ENCODE peak calls at places on chromosome 15, in seven cellular contexts. W is caudate nucleus, G is ovary, N is neuronal stem cell, C is aorta, D is psoas muscle, Z is A549. M is an unnamed sample.

GRCh38 chr15:90968434-90968833 is 13.8 kb downstream of the RCCD1 start:
- DNase-seq in Z (no peak), D (no peak), C (no peak), W (no peak), N (no peak), G (no peak), M (no peak)

GRCh38 chr15:23073890-23074631 is 34.7 kb upstream of the TUBGCP5 start:
- DNase-seq in N (no peak), W (peak), D (no peak), C (no peak), G (no peak), Z (no peak), M (no peak)

GRCh38 chr15:38702178-38702912 is 137.7 kb upstream of the RASGRP1 start:
- DNase-seq in W (no peak), G (no peak), D (no peak), C (no peak), N (no peak), Z (no peak), M (peak)

GRCh38 chr15:43522247-43522646 is 4.8 kb downstream of the MAP1A start:
- DNase-seq in D (no peak), N (no peak), Z (no peak), W (no peak), G (no peak), C (no peak), M (no peak)

GRCh38 chr15:40925863-40926658 is 3.1 kb upstream of the DLL4 start:
- DNase-seq in N (no peak), W (peak), D (no peak), G (no peak), C (no peak), Z (no peak), M (no peak)

GRCh38 chr15:46309914-46310313 is 675.1 kb downstream of the SQOR start:
- DNase-seq in Z (no peak), D (no peak), C (no peak), G (no peak), W (no peak), N (no peak), M (no peak)

GRCh38 chr15:75347222-75348033 is 589 bp downstream of the NEIL1 start:
- DNase-seq in D (peak), C (peak), W (peak), G (peak), Z (peak), N (no peak), M (no peak)

GRCh38 chr15:98077186-98077585 is 116.7 kb downstream of the ARRDC4 start:
- DNase-seq in G (no peak), D (peak), Z (no peak), W (no peak), N (no peak), C (no peak), M (no peak)

GRCh38 chr15:90075420-90076289 is 26.6 kb downstream of the IDH2 start:
- DNase-seq in Z (no peak), D (no peak), G (no peak), W (peak), C (no peak), N (no peak), M (peak)

GRCh38 chr15:40773496-40773895 is 3.7 kb downstream of the C15orf62 start:
- DNase-seq in C (peak), Z (no peak), D (no peak), G (no peak), N (no peak), W (no peak), M (no peak)

GRCh38 chr15:58770519-58770856 is 614 bp upstream of the MINDY2 start:
- DNase-seq in C (no peak), N (no peak), W (no peak), G (no peak), D (no peak), Z (peak), M (no peak)

GRCh38 chr15:82306791-82307713 is 42.2 kb downstream of the GOLGA6L10 start:
- DNase-seq in W (no peak), Z (no peak), N (no peak), C (peak), D (no peak), G (no peak), M (no peak)

GRCh38 chr15:71115567-71116351 is 488 bp downstream of the THSD4 start:
- DNase-seq in C (peak), W (no peak), G (peak), Z (peak), N (no peak), D (peak), M (no peak)

GRCh38 chr15:67700023-67700422 is 125.3 kb upstream of the SKOR1 start:
- DNase-seq in W (no peak), D (no peak), Z (no peak), C (no peak), N (no peak), G (no peak), M (no peak)
- H3K27ac ChIP-seq in W (no peak), D (no peak), Z (no peak), C (no peak), N (no peak), G (no peak), M (no peak)

DNA sequence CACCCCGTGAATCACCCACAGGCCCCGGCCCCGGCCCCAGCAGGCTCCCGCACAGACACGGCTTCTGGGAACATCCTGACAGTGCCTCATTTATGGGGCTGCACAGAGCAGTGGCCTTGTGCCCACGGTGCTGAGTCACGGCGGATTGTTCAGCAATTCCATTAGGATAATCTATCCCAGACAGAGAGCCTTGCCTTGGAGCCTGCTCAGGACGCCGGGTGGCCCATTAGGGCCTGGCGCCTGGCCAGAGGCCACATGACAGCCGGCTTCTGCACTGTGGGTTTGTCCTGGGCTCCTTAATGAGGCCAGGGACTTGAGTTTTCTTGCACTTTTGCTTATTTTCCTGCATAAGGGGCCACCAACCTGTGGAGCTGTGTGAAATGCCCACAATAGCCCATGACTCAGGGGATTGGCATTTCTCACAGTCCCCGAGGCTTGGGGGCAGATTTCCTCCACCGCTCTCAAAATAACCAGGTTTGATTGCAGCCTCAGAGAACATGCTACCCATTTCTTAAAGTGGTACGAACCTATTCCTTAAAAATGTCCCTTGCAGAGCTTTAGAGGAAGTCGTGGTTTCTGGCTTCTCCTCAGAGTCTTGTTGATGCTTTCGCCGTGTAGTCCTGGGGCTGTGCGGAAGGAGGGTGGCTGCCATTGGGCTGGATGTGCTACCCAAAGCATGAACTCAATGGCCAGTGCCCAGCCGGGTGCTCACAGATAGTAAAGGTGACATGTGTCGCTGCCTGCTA is 19.0 kb downstream of the SYNM start:
- DNase-seq in G (peak), W (peak), Z (peak), C (peak), D (peak), N (peak), M (peak)
- H3K27ac ChIP-seq in G (no peak), W (peak), Z (peak), C (peak), D (peak), N (peak), M (peak)

GRCh38 chr15:63090502-63091286 is 31.0 kb upstream of the LACTB start:
- DNase-seq in N (no peak), Z (no peak), D (no peak), W (no peak), C (no peak), G (no peak), M (no peak)

GRCh38 chr15:63086967-63087366 is 34.7 kb upstream of the LACTB start:
- DNase-seq in Z (no peak), N (no peak), G (no peak), D (no peak), C (no peak), W (no peak), M (no peak)

GRCh38 chr15:63091679-63092078 is 30.0 kb upstream of the LACTB start:
- DNase-seq in W (no peak), Z (no peak), C (no peak), D (no peak), N (no peak), G (no peak), M (no peak)

GRCh38 chr15:63088532-63089245 is 33.0 kb upstream of the LACTB start:
- DNase-seq in W (no peak), N (no peak), G (no peak), D (no peak), C (no peak), Z (no peak), M (no peak)

DNA sequence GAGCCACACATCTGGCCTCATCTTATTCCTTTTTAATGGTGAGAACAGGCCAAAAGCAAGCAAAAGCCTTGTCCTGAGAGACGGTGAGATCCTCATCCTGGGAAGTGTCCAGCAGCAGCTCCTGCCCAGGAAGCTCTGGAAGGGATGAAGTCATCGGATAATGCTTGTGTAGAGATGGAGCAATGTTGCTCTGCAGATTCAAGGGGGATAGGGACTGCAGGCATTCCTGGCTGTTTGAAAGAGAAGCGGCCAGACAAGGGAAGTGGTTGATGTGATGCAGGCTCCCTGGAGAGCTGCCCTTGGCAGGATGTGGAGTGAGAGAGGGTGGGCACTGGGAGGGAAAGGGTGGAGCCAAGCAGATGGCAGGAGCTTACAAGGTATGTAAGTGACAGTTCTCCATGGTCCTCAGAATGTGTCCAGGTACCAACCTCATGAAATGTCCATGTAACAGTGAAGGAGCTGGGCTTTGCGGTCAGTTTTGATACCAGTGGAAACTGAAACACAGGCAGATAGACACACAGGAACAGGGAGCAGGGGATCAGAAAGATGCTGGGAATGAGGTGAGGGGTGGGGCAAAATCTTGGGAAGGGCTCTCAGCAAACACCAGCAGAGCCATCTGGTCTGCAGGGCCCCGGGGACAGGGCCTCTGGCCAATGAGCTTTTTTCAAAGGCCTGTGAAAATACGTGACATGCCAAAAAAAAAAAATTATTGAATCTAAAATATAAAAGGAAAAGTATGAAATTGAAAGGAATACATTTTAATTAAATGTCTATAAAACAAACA is 32.2 kb upstream of the LACTB start:
- DNase-seq in D (peak), W (no peak), C (no peak), Z (peak), N (no peak), G (no peak), M (no peak)
- H3K27ac ChIP-seq in D (no peak), W (no peak), C (no peak), Z (peak), N (no peak), G (no peak), M (no peak)

DNA sequence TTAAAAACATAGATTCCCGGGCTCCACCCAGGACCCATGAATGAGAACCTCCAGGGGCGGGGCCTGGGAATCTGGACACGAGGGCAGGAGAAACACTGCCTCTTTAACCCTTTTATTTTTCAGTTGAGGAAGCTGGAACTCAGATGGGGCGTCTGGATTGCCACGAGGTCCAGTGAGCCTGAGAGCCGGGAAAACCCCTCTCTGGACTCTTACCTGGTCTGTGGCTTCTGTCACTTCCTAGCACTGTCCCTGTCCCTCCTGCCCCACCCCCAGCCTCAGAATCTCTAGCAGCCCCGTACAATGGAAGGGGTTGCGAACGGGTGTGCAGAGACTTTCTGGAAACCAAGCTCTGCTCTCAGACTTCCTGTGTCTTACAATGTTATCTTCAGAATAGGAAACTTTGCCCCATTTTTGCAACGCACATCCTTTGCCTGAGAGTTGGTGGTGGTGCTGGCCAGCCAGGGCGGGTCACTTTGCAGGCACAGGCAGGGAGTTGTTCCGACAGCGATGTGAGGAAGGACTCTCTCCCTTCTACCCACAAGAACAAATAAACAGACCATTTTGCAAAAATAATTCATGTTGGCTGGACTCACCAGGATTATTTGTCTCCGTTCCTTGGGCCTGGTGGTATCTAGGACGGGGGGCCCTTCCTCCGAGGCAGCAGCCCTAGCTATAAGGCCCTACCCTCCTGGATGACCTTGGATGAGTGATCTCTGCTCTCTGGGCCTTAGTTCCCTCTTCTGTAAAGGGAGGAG is 59.1 kb downstream of the SMAD6 start:
- DNase-seq in G (peak), W (no peak), D (no peak), C (peak), N (no peak), Z (no peak), M (no peak)
- H3K27ac ChIP-seq in G (no peak), W (no peak), D (peak), C (peak), N (no peak), Z (peak), M (no peak)

DNA sequence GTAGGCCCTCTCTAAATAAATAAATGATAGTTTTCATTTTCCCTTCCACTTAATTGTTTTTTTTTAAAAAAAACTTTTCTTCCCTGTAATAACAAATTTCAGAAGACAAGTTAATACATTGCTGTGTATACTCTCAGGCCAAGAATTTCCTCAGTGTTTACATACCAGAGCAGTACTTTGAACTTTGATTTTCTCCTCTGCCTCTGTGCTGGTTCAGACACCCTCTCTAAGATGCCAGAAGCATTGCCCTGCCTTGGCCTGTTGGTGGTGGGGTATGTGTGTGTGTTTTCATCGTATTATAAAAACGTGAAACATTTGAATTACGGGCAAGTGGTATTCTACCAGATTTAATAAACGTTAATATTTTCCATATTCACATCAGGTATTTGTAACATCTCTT is 70.1 kb downstream of the SMAD3 start:
- DNase-seq in W (no peak), D (no peak), G (no peak), Z (no peak), N (no peak), C (no peak), M (no peak)
- H3K27ac ChIP-seq in W (no peak), D (peak), G (peak), Z (peak), N (no peak), C (no peak), M (peak)

DNA sequence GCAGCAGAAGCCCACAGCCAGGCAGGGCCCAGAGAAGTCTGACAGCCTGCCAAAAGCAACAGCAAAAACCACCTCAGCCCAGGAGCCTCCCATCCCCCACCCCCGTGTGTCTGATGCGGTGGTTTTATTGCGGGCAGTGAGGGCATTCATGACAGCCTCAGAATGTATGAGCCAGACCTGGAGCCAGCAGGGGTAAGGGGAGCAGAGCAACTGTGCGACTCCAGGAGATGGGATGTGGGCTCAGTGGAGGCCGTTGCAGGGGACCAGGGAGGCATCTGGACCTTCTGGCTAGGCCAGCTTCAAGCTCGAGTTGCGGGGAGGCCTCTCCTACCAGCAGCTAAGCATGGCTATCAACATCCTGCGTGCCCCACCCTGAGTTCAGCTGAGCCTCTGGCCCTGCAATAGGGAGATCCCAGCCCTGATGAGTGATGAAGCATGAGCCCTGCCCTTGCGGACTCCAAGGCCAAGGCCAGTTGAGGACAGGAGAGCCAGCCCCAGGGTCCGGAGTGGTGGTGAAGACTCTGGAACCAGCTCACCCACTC is 52.5 kb downstream of the CYP11A1 start:
- DNase-seq in G (no peak), Z (no peak), W (no peak), C (no peak), D (no peak), N (no peak), M (no peak)
- H3K27ac ChIP-seq in G (no peak), Z (no peak), W (no peak), C (no peak), D (no peak), N (no peak), M (no peak)

GRCh38 chr15:78213425-78213750 is 21.0 kb downstream of the ACSBG1 start:
- DNase-seq in N (no peak), G (no peak), Z (no peak), C (no peak), D (no peak), W (no peak), M (no peak)
- H3K27ac ChIP-seq in N (no peak), G (no peak), Z (peak), C (no peak), D (no peak), W (peak), M (no peak)

DNA sequence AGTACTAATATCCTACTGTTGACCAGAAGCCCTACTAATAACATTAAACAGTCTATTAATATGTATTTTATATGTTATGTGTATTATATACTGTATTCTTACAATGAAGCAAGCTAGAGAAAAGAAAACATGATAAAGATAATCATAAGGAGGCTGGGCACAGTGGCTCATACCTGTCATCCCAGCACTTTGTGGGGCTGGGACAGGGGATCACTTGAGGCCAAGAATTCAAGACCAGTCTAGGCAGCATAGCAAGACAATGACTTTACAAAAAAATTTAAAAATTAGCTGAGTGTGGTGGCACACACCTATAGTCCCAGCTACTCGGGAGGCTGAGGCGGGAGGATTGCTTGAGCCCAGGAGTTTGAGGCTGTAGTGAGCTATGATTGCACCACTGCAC is 8.9 kb upstream of the HERC1 start:
- DNase-seq in D (no peak), G (no peak), W (no peak), C (no peak), Z (no peak), N (no peak), M (no peak)
- H3K27ac ChIP-seq in D (peak), G (no peak), W (no peak), C (no peak), Z (no peak), N (no peak), M (no peak)

GRCh38 chr15:66931768-66932633 is 133.4 kb upstream of the SMAD3 start:
- DNase-seq in N (peak), C (peak), G (no peak), W (no peak), Z (peak), D (no peak), M (peak)
- H3K27ac ChIP-seq in N (peak), C (no peak), G (no peak), W (no peak), Z (peak), D (no peak), M (peak)

GRCh38 chr15:68430471-68431036 is 1.4 kb downstream of the ITGA11 start:
- DNase-seq in C (no peak), Z (no peak), N (no peak), W (no peak), G (no peak), D (no peak), M (no peak)

GRCh38 chr15:68433551-68433950 is 1.6 kb upstream of the ITGA11 start:
- DNase-seq in G (no peak), Z (no peak), W (no peak), C (no peak), D (no peak), N (no peak), M (no peak)

GRCh38 chr15:68431037-68431791 is 749 bp downstream of the ITGA11 start:
- DNase-seq in Z (no peak), D (peak), W (no peak), N (peak), G (peak), C (peak), M (no peak)

GRCh38 chr15:68432665-68433064 is 702 bp upstream of the ITGA11 start:
- DNase-seq in N (no peak), W (no peak), Z (no peak), G (no peak), D (no peak), C (no peak), M (no peak)

DNA sequence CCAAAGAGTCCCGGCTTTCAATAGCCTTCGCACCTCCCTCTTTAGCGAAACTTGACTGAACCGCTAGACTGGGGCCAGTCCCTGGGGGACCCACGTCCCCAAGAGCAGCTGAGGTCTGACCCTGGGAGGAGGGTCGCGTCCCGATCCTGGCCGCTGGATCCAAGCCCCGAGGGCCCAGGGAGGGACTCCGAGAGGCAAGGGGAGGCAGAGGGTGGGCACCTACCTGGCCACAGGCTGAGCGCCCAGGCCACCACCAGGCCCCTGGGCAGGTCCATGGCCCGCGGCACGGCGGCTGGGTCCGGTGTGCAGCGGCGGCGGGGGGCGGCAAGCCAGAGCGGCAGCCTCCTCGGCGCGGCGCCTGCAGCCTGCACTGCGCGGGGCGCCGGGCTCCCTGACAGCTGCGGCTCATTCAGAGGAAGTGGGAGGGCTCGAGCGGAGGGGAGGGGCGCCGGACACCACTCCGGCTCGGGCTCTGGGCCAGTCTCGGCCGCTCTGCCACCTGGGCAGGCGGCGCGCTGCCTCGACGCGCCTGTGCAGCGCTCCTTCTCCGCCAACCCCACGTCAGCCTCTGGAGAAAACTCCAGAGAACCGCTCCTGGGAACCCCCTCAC is at the start of gene ITGA11:
- DNase-seq in C (peak), N (peak), G (peak), D (peak), Z (peak), W (no peak), M (no peak)
- H3K27ac ChIP-seq in C (peak), N (no peak), G (no peak), D (no peak), Z (peak), W (no peak), M (no peak)